ENCODE peak calls at places on chromosomes 12 and 14, in eight cellular contexts. One of them, this sample, is unnamed.

GRCh38 chr14:57865450-57866198 is at the start of gene SLC35F4:
- DNase-seq in CD4-positive, CD25-positive, alpha-beta regulatory T cell: no peak
- DNase-seq in transverse colon: no peak
- DNase-seq in endodermal cell: peak; percentile 97
- DNase-seq in A549: no peak
- DNase-seq in H9: peak; percentile 89
- DNase-seq in effector memory CD4-positive, alpha-beta T cell: no peak
- DNase-seq in esophagus squamous epithelium: no peak
- DNase-seq in this sample: no peak

GRCh38 chr12:7241404-7242005 is 52.0 kb downstream of the PEX5 start:
- DNase-seq in CD4-positive, CD25-positive, alpha-beta regulatory T cell: no peak
- DNase-seq in endodermal cell: no peak
- DNase-seq in transverse colon: no peak
- DNase-seq in A549: no peak
- DNase-seq in H9: no peak
- DNase-seq in effector memory CD4-positive, alpha-beta T cell: no peak
- DNase-seq in esophagus squamous epithelium: no peak
- DNase-seq in this sample: no peak

GRCh38 chr12:98606367-98606985 is 13.0 kb downstream of the SLC25A3 start:
- DNase-seq in effector memory CD4-positive, alpha-beta T cell: no peak
- DNase-seq in endodermal cell: no peak
- DNase-seq in A549: no peak
- DNase-seq in esophagus squamous epithelium: no peak
- DNase-seq in H9: no peak
- DNase-seq in transverse colon: no peak
- DNase-seq in CD4-positive, CD25-positive, alpha-beta regulatory T cell: no peak
- DNase-seq in this sample: no peak

GRCh38 chr12:58895053-58895452 is 25.3 kb downstream of the LRIG3 start:
- DNase-seq in endodermal cell: no peak
- DNase-seq in H9: no peak
- DNase-seq in effector memory CD4-positive, alpha-beta T cell: no peak
- DNase-seq in transverse colon: no peak
- DNase-seq in A549: no peak
- DNase-seq in esophagus squamous epithelium: no peak
- DNase-seq in CD4-positive, CD25-positive, alpha-beta regulatory T cell: no peak
- DNase-seq in this sample: no peak

GRCh38 chr12:40233741-40234367 is 9.1 kb downstream of the LRRK2 start:
- DNase-seq in H9: no peak
- DNase-seq in CD4-positive, CD25-positive, alpha-beta regulatory T cell: no peak
- DNase-seq in transverse colon: no peak
- DNase-seq in effector memory CD4-positive, alpha-beta T cell: no peak
- DNase-seq in endodermal cell: no peak
- DNase-seq in esophagus squamous epithelium: no peak
- DNase-seq in A549: no peak
- DNase-seq in this sample: no peak

GRCh38 chr12:81800298-81801148 is 41.4 kb upstream of the PPFIA2 start:
- DNase-seq in effector memory CD4-positive, alpha-beta T cell: no peak
- DNase-seq in transverse colon: no peak
- DNase-seq in CD4-positive, CD25-positive, alpha-beta regulatory T cell: no peak
- DNase-seq in H9: peak; percentile 47
- DNase-seq in esophagus squamous epithelium: no peak
- DNase-seq in endodermal cell: peak; percentile 63
- DNase-seq in A549: no peak
- DNase-seq in this sample: no peak

GRCh38 chr12:109654357-109654756 is 59.3 kb upstream of the FAM222A start:
- DNase-seq in H9: no peak
- DNase-seq in effector memory CD4-positive, alpha-beta T cell: no peak
- DNase-seq in endodermal cell: no peak
- DNase-seq in CD4-positive, CD25-positive, alpha-beta regulatory T cell: no peak
- DNase-seq in A549: no peak
- DNase-seq in esophagus squamous epithelium: no peak
- DNase-seq in transverse colon: no peak
- DNase-seq in this sample: no peak

GRCh38 chr14:61516125-61516740 is 179.1 kb upstream of the HIF1A start:
- DNase-seq in effector memory CD4-positive, alpha-beta T cell: no peak
- DNase-seq in transverse colon: no peak
- DNase-seq in endodermal cell: peak; percentile 3
- DNase-seq in CD4-positive, CD25-positive, alpha-beta regulatory T cell: no peak
- DNase-seq in esophagus squamous epithelium: no peak
- DNase-seq in A549: no peak
- DNase-seq in H9: no peak
- DNase-seq in this sample: no peak

GRCh38 chr14:82676403-82676802 is 1142.8 kb upstream of the SEL1L start:
- DNase-seq in CD4-positive, CD25-positive, alpha-beta regulatory T cell: no peak
- DNase-seq in A549: no peak
- DNase-seq in esophagus squamous epithelium: no peak
- DNase-seq in effector memory CD4-positive, alpha-beta T cell: no peak
- DNase-seq in transverse colon: no peak
- DNase-seq in H9: no peak
- DNase-seq in endodermal cell: no peak
- DNase-seq in this sample: no peak

GRCh38 chr14:78153069-78153351 is 17.2 kb upstream of the NRXN3 start:
- DNase-seq in endodermal cell: no peak
- DNase-seq in CD4-positive, CD25-positive, alpha-beta regulatory T cell: no peak
- DNase-seq in A549: peak; percentile 39
- DNase-seq in esophagus squamous epithelium: no peak
- DNase-seq in transverse colon: no peak
- DNase-seq in effector memory CD4-positive, alpha-beta T cell: no peak
- DNase-seq in H9: no peak
- DNase-seq in this sample: no peak

DNA sequence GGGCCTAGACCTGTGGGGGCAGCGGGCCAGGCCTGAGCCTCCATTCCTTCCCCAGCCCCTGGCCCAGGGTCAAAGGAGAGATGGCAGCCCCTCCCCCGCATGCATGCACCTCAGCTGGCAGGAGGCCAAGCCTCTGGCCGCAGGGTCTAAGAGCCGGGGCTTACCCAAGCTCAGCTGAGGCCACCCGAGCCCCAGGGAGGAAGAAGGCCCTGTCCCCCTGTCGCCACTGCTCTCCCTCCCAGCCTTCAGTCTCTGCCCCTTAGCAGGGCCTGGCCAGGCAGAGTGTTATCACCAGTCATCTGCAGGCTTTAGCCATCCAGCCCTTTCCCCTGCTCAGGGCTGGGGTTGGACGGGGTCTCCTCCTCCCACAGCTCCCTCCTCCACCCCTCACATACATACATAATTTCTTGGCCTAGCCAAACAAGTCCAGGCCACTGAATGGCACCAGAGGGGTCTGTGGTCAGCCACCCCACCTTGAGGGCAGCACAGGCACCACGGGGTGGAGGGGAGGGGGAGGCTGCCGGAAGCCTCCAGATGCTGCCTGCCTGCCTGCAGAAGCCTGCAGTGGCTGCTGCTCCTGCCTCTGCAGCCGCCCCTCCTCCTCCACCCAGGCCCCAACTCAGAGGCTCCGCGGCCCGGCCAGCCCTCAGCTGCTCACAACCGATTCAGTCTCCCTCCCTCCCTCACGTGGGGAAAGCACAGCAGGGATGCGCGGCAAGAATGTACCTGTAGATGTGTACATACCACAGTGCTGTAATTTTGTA is 22.8 kb downstream of the RAB35 start:
- DNase-seq in endodermal cell: peak; percentile 93
- DNase-seq in effector memory CD4-positive, alpha-beta T cell: no peak
- DNase-seq in transverse colon: no peak
- DNase-seq in CD4-positive, CD25-positive, alpha-beta regulatory T cell: no peak
- DNase-seq in H9: peak; percentile 93
- DNase-seq in A549: no peak
- DNase-seq in esophagus squamous epithelium: no peak
- DNase-seq in this sample: no peak
- H3K27ac ChIP-seq in endodermal cell: peak overlapping the region; percentile 87
- H3K27ac ChIP-seq in effector memory CD4-positive, alpha-beta T cell: no peak overlapping the region
- H3K27ac ChIP-seq in transverse colon: no peak overlapping the region
- H3K27ac ChIP-seq in CD4-positive, CD25-positive, alpha-beta regulatory T cell: no peak overlapping the region
- H3K27ac ChIP-seq in H9: no peak overlapping the region
- H3K27ac ChIP-seq in A549: no peak overlapping the region
- H3K27ac ChIP-seq in esophagus squamous epithelium: no peak overlapping the region
- H3K27ac ChIP-seq in this sample: no peak overlapping the region

GRCh38 chr14:92997343-92998061 is 74.6 kb downstream of the CHGA start:
- DNase-seq in esophagus squamous epithelium: no peak
- DNase-seq in A549: no peak
- DNase-seq in effector memory CD4-positive, alpha-beta T cell: no peak
- DNase-seq in endodermal cell: no peak
- DNase-seq in transverse colon: no peak
- DNase-seq in CD4-positive, CD25-positive, alpha-beta regulatory T cell: no peak
- DNase-seq in H9: no peak
- DNase-seq in this sample: no peak
- H3K27ac ChIP-seq in esophagus squamous epithelium: peak overlapping the region; percentile 18
- H3K27ac ChIP-seq in A549: no peak overlapping the region
- H3K27ac ChIP-seq in effector memory CD4-positive, alpha-beta T cell: no peak overlapping the region
- H3K27ac ChIP-seq in endodermal cell: no peak overlapping the region
- H3K27ac ChIP-seq in transverse colon: peak overlapping the region; percentile 34
- H3K27ac ChIP-seq in CD4-positive, CD25-positive, alpha-beta regulatory T cell: no peak overlapping the region
- H3K27ac ChIP-seq in H9: no peak overlapping the region
- H3K27ac ChIP-seq in this sample: no peak overlapping the region

GRCh38 chr12:64582862-64583261 is 27.4 kb upstream of the RASSF3 start:
- DNase-seq in effector memory CD4-positive, alpha-beta T cell: no peak
- DNase-seq in endodermal cell: no peak
- DNase-seq in A549: no peak
- DNase-seq in transverse colon: no peak
- DNase-seq in H9: no peak
- DNase-seq in CD4-positive, CD25-positive, alpha-beta regulatory T cell: no peak
- DNase-seq in esophagus squamous epithelium: no peak
- DNase-seq in this sample: no peak

GRCh38 chr12:64583395-64584172 is 26.7 kb upstream of the RASSF3 start:
- DNase-seq in A549: no peak
- DNase-seq in esophagus squamous epithelium: no peak
- DNase-seq in H9: no peak
- DNase-seq in effector memory CD4-positive, alpha-beta T cell: no peak
- DNase-seq in transverse colon: no peak
- DNase-seq in CD4-positive, CD25-positive, alpha-beta regulatory T cell: peak; percentile 24
- DNase-seq in endodermal cell: no peak
- DNase-seq in this sample: no peak

GRCh38 chr12:64585085-64585484 is 25.2 kb upstream of the RASSF3 start:
- DNase-seq in effector memory CD4-positive, alpha-beta T cell: no peak
- DNase-seq in transverse colon: no peak
- DNase-seq in CD4-positive, CD25-positive, alpha-beta regulatory T cell: no peak
- DNase-seq in esophagus squamous epithelium: no peak
- DNase-seq in H9: no peak
- DNase-seq in endodermal cell: no peak
- DNase-seq in A549: no peak
- DNase-seq in this sample: no peak

GRCh38 chr12:64582111-64582510 is 28.2 kb upstream of the RASSF3 start:
- DNase-seq in H9: no peak
- DNase-seq in esophagus squamous epithelium: no peak
- DNase-seq in CD4-positive, CD25-positive, alpha-beta regulatory T cell: no peak
- DNase-seq in effector memory CD4-positive, alpha-beta T cell: no peak
- DNase-seq in A549: no peak
- DNase-seq in transverse colon: no peak
- DNase-seq in endodermal cell: no peak
- DNase-seq in this sample: no peak

GRCh38 chr12:64584173-64584555 is 26.1 kb upstream of the RASSF3 start:
- DNase-seq in H9: no peak
- DNase-seq in esophagus squamous epithelium: no peak
- DNase-seq in effector memory CD4-positive, alpha-beta T cell: no peak
- DNase-seq in transverse colon: no peak
- DNase-seq in endodermal cell: no peak
- DNase-seq in CD4-positive, CD25-positive, alpha-beta regulatory T cell: no peak
- DNase-seq in A549: no peak
- DNase-seq in this sample: no peak
- H3K27ac ChIP-seq in H9: no peak overlapping the region
- H3K27ac ChIP-seq in esophagus squamous epithelium: no peak overlapping the region
- H3K27ac ChIP-seq in effector memory CD4-positive, alpha-beta T cell: peak overlapping the region; percentile 29
- H3K27ac ChIP-seq in transverse colon: no peak overlapping the region
- H3K27ac ChIP-seq in endodermal cell: no peak overlapping the region
- H3K27ac ChIP-seq in CD4-positive, CD25-positive, alpha-beta regulatory T cell: no peak overlapping the region
- H3K27ac ChIP-seq in A549: no peak overlapping the region
- H3K27ac ChIP-seq in this sample: no peak overlapping the region

DNA sequence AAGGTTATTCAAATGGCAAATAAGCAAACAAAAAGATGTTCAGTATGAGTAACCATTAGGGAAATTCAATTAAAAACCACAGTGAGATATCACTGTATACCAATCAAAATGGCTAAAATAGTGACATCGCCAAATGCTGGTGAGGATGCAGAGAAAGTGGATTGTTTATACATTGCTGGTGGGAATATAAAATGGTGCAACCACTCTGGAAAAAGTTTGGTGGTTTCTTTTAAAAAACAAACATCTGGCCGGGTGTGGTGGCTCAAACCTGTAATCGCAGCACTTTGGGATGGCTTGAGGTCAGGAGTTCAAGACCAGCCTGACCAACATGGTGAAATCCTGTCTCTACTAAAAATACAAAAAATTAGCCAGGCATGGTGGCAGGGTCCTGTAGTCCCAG is 14.0 kb upstream of the STRAP start:
- DNase-seq in effector memory CD4-positive, alpha-beta T cell: no peak
- DNase-seq in endodermal cell: no peak
- DNase-seq in transverse colon: no peak
- DNase-seq in A549: no peak
- DNase-seq in CD4-positive, CD25-positive, alpha-beta regulatory T cell: no peak
- DNase-seq in esophagus squamous epithelium: no peak
- DNase-seq in H9: no peak
- DNase-seq in this sample: no peak
- H3K27ac ChIP-seq in effector memory CD4-positive, alpha-beta T cell: no peak overlapping the region
- H3K27ac ChIP-seq in endodermal cell: no peak overlapping the region
- H3K27ac ChIP-seq in transverse colon: no peak overlapping the region
- H3K27ac ChIP-seq in A549: no peak overlapping the region
- H3K27ac ChIP-seq in CD4-positive, CD25-positive, alpha-beta regulatory T cell: no peak overlapping the region
- H3K27ac ChIP-seq in esophagus squamous epithelium: no peak overlapping the region
- H3K27ac ChIP-seq in H9: no peak overlapping the region
- H3K27ac ChIP-seq in this sample: no peak overlapping the region

GRCh38 chr14:38553586-38553985 is 297.7 kb upstream of the CLEC14A start:
- DNase-seq in A549: no peak
- DNase-seq in effector memory CD4-positive, alpha-beta T cell: no peak
- DNase-seq in transverse colon: no peak
- DNase-seq in H9: no peak
- DNase-seq in endodermal cell: no peak
- DNase-seq in esophagus squamous epithelium: no peak
- DNase-seq in CD4-positive, CD25-positive, alpha-beta regulatory T cell: no peak
- DNase-seq in this sample: no peak
- H3K27ac ChIP-seq in A549: no peak overlapping the region
- H3K27ac ChIP-seq in effector memory CD4-positive, alpha-beta T cell: no peak overlapping the region
- H3K27ac ChIP-seq in transverse colon: no peak overlapping the region
- H3K27ac ChIP-seq in H9: no peak overlapping the region
- H3K27ac ChIP-seq in endodermal cell: no peak overlapping the region
- H3K27ac ChIP-seq in esophagus squamous epithelium: no peak overlapping the region
- H3K27ac ChIP-seq in CD4-positive, CD25-positive, alpha-beta regulatory T cell: no peak overlapping the region
- H3K27ac ChIP-seq in this sample: no peak overlapping the region

GRCh38 chr12:93818488-93819047 is 141.4 kb downstream of the CRADD start:
- DNase-seq in A549: no peak
- DNase-seq in endodermal cell: no peak
- DNase-seq in esophagus squamous epithelium: no peak
- DNase-seq in effector memory CD4-positive, alpha-beta T cell: no peak
- DNase-seq in transverse colon: no peak
- DNase-seq in CD4-positive, CD25-positive, alpha-beta regulatory T cell: no peak
- DNase-seq in H9: no peak
- DNase-seq in this sample: no peak
- H3K27ac ChIP-seq in A549: no peak overlapping the region
- H3K27ac ChIP-seq in endodermal cell: no peak overlapping the region
- H3K27ac ChIP-seq in esophagus squamous epithelium: peak overlapping the region; percentile 85
- H3K27ac ChIP-seq in effector memory CD4-positive, alpha-beta T cell: no peak overlapping the region
- H3K27ac ChIP-seq in transverse colon: peak overlapping the region; percentile 80
- H3K27ac ChIP-seq in CD4-positive, CD25-positive, alpha-beta regulatory T cell: no peak overlapping the region
- H3K27ac ChIP-seq in H9: no peak overlapping the region
- H3K27ac ChIP-seq in this sample: peak overlapping the region; percentile 72

DNA sequence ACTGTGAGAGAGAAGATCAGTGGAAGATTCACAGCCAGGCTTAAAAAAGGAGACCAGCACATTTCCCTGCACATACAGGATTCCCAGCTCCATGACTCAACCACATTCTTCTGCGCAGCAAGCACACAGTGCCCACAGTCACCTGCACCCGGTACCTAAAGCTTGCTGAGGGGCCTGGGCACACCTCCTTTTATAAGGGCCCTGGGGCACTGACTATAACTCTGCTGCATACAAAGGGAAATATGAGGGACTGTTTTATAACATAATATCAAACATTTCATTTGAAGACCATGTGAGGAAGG is 322.9 kb downstream of the DAD1 start:
- DNase-seq in CD4-positive, CD25-positive, alpha-beta regulatory T cell: no peak
- DNase-seq in A549: no peak
- DNase-seq in H9: no peak
- DNase-seq in esophagus squamous epithelium: no peak
- DNase-seq in endodermal cell: no peak
- DNase-seq in transverse colon: no peak
- DNase-seq in effector memory CD4-positive, alpha-beta T cell: no peak
- DNase-seq in this sample: no peak
- H3K27ac ChIP-seq in CD4-positive, CD25-positive, alpha-beta regulatory T cell: no peak overlapping the region
- H3K27ac ChIP-seq in A549: no peak overlapping the region
- H3K27ac ChIP-seq in H9: no peak overlapping the region
- H3K27ac ChIP-seq in esophagus squamous epithelium: no peak overlapping the region
- H3K27ac ChIP-seq in endodermal cell: no peak overlapping the region
- H3K27ac ChIP-seq in transverse colon: no peak overlapping the region
- H3K27ac ChIP-seq in effector memory CD4-positive, alpha-beta T cell: peak overlapping the region; percentile 1
- H3K27ac ChIP-seq in this sample: no peak overlapping the region